ENCODE peak calls at places on chromosome 17, in six cellular contexts. Y is SK-N-SH, Z is A549, C is cardiac fibroblast, Q is thoracic aorta, R is GM12865. F is an unnamed sample.
A peak's percentile ranks its signal among the peaks of the same experiment; 100 is the strongest.

GRCh38 chr17:77471984-77472836 is 331.4 kb downstream of the SEC14L1 start:
- DNase-seq in Y (peak; percentile 67), Z (no peak), C (peak; percentile 68), Q (no peak), R (peak; percentile 56), F (no peak)

GRCh38 chr17:80456465-80457235 is 19.8 kb downstream of the NPTX1 start:
- DNase-seq in Y (no peak), Z (no peak), C (no peak), Q (no peak), R (no peak), F (no peak)

GRCh38 chr17:1058423-1059130 is 61.6 kb downstream of the TIMM22 start:
- DNase-seq in Y (peak; percentile 70), Z (peak; percentile 76), C (peak; percentile 66), Q (no peak), R (peak; percentile 48), F (no peak)

GRCh38 chr17:82545071-82545462 is 25.5 kb downstream of the FOXK2 start:
- DNase-seq in Y (no peak), Z (no peak), C (peak; percentile 44), Q (no peak), R (no peak), F (no peak)

GRCh38 chr17:82366749-82367148 is 4.8 kb upstream of the UTS2R start:
- DNase-seq in Y (no peak), Z (no peak), C (no peak), Q (no peak), R (no peak), F (no peak)

GRCh38 chr17:47989700-47990099 is 18.8 kb downstream of the CDK5RAP3 start:
- DNase-seq in Y (no peak), Z (no peak), C (no peak), Q (no peak), R (peak; percentile 78), F (no peak)

GRCh38 chr17:61331886-61332285 is 67.8 kb upstream of the TBX2 start:
- DNase-seq in Y (no peak), Z (no peak), C (no peak), Q (no peak), R (no peak), F (no peak)

GRCh38 chr17:62823111-62823895 is 15.2 kb upstream of the MARCHF10 start:
- DNase-seq in Y (no peak), Z (peak; percentile 60), C (peak; percentile 82), Q (no peak), R (no peak), F (no peak)

GRCh38 chr17:82518826-82519810 is at the start of gene FOXK2:
- DNase-seq in Y (peak; percentile 100), Z (peak; percentile 97), C (peak; percentile 93), Q (peak; percentile 59), R (peak; percentile 98), F (peak; percentile 82)

GRCh38 chr17:48756816-48757215 is 28.3 kb upstream of the HOXB13 start:
- DNase-seq in Y (no peak), Z (no peak), C (no peak), Q (no peak), R (no peak), F (peak; percentile 99)

GRCh38 chr17:79192503-79193500 is 118.2 kb downstream of the ENGASE start:
- DNase-seq in Y (no peak), Z (no peak), C (peak; percentile 27), Q (no peak), R (peak; percentile 10), F (no peak)

GRCh38 chr17:47373002-47373401 is 49.2 kb downstream of the EFCAB13 start:
- DNase-seq in Y (no peak), Z (no peak), C (no peak), Q (no peak), R (no peak), F (no peak)

GRCh38 chr17:44221072-44221861 is 1.8 kb upstream of the UBTF start:
- DNase-seq in Y (peak; percentile 84), Z (peak; percentile 85), C (peak; percentile 81), Q (no peak), R (peak; percentile 86), F (no peak)

GRCh38 chr17:7707446-7707845 is 2.4 kb downstream of the EFNB3 start:
- DNase-seq in Y (peak; percentile 74), Z (no peak), C (no peak), Q (no peak), R (no peak), F (no peak)

GRCh38 chr17:47941998-47942490 is 673 bp downstream of the PNPO start:
- DNase-seq in Y (peak; percentile 48), Z (no peak), C (no peak), Q (no peak), R (peak; percentile 23), F (no peak)

GRCh38 chr17:8004899-8005298 is 2.5 kb downstream of the GUCY2D start:
- DNase-seq in Y (no peak), Z (no peak), C (peak; percentile 69), Q (no peak), R (no peak), F (no peak)

GRCh38 chr17:47810200-47810821 is 11.3 kb downstream of the OSBPL7 start:
- DNase-seq in Y (no peak), Z (peak; percentile 88), C (peak; percentile 92), Q (no peak), R (no peak), F (peak; percentile 64)

GRCh38 chr17:7281074-7281952 is at the start of gene SLC2A4:
- DNase-seq in Y (peak; percentile 99), Z (peak; percentile 98), C (peak; percentile 95), Q (peak; percentile 78), R (peak; percentile 93), F (peak; percentile 84)

GRCh38 chr17:17910060-17910459 is 62.1 kb downstream of the TOM1L2 start:
- DNase-seq in Y (no peak), Z (no peak), C (no peak), Q (no peak), R (no peak), F (no peak)

GRCh38 chr17:55540414-55541091 is 29.3 kb upstream of the SMIM36 start:
- DNase-seq in Y (no peak), Z (peak; percentile 90), C (peak; percentile 79), Q (no peak), R (no peak), F (peak; percentile 47)

GRCh38 chr17:79338142-79338541 is 263.5 kb downstream of the ENGASE start:
- DNase-seq in Y (no peak), Z (no peak), C (no peak), Q (no peak), R (no peak), F (no peak)

GRCh38 chr17:58275417-58275816 is 5.3 kb downstream of the MPO start:
- DNase-seq in Y (peak; percentile 23), Z (no peak), C (no peak), Q (no peak), R (no peak), F (no peak)

GRCh38 chr17:28898261-28898955 is 875 bp upstream of the FLOT2 start:
- DNase-seq in Y (no peak), Z (no peak), C (no peak), Q (no peak), R (no peak), F (no peak)
- H3K4me3 ChIP-seq in Y (peak overlapping the region; percentile 76), Z (peak overlapping the region; percentile 70), C (peak overlapping the region; percentile 86), Q (peak overlapping the region; percentile 95), R (peak overlapping the region; percentile 93), F (peak overlapping the region; percentile 73)

DNA sequence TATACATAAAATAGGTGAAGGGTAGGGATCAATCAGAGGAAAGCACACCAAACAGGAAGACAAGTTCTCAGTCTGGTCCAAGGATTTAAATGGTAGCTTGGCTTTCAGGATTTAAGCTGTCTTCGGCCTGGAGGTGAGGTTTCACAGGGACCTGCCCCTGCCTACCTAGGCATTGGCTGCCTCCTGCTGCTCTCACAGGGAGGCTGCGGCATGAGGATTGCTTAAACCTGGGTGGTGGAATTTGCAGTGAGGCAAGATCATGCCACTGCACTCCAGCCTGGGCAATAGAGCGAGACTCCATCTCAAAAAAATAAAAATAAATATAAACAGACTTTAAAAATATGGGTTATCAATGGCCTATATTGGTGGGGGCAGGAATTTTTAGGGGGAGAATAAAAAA is 114.5 kb downstream of the GAS7 start:
- DNase-seq in Y (no peak), Z (no peak), C (no peak), Q (no peak), R (no peak), F (no peak)
- TF ChIP-seq CTCF in Y (no peak), Z (no peak), C (no peak), Q (no peak), R (no peak), F (no peak)

GRCh38 chr17:32927201-32927723 is 691 bp upstream of the TMEM98 start:
- DNase-seq in Y (no peak), Z (no peak), C (no peak), Q (no peak), R (no peak), F (no peak)
- H3K4me3 ChIP-seq in Y (peak overlapping the region; percentile 61), Z (peak overlapping the region; percentile 97), C (peak overlapping the region; percentile 62), Q (peak overlapping the region; percentile 85), R (no peak overlapping the region), F (peak overlapping the region; percentile 49)

GRCh38 chr17:2335726-2336214 is 487 bp downstream of the TSR1 start:
- DNase-seq in Y (peak; percentile 40), Z (no peak), C (no peak), Q (no peak), R (no peak), F (no peak)

GRCh38 chr17:2337152-2337810 is at the start of gene SGSM2:
- DNase-seq in Y (peak; percentile 98), Z (peak; percentile 55), C (peak; percentile 31), Q (no peak), R (peak; percentile 75), F (no peak)

GRCh38 chr17:2336215-2337151 is at the start of gene TSR1:
- DNase-seq in Y (peak; percentile 97), Z (peak; percentile 94), C (peak; percentile 89), Q (peak; percentile 46), R (peak; percentile 93), F (peak; percentile 69)

DNA sequence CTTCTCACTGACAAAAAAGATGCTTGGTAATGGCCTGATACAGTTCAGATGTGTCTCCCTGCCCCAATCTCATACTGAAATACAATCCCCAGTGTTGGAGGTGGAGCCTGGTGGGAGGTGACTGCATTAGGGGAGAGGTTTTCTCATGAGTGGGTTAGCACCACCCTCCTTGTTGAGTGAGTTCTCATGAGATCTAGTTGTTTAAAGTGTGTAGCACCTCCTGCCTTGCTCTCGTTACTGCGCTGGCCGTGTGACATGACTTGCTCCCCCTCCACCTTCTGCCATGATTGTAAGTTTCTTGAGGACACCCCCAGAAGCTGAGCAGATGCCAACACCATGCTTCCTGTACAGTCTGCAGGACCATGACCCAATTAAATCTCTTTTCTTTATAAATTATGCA is 5.0 kb downstream of the TSR1 start:
- DNase-seq in Y (no peak), Z (peak; percentile 36), C (no peak), Q (no peak), R (no peak), F (no peak)
- TF ChIP-seq CTCF in Y (no peak), Z (no peak), C (no peak), Q (no peak), R (no peak), F (no peak)

DNA sequence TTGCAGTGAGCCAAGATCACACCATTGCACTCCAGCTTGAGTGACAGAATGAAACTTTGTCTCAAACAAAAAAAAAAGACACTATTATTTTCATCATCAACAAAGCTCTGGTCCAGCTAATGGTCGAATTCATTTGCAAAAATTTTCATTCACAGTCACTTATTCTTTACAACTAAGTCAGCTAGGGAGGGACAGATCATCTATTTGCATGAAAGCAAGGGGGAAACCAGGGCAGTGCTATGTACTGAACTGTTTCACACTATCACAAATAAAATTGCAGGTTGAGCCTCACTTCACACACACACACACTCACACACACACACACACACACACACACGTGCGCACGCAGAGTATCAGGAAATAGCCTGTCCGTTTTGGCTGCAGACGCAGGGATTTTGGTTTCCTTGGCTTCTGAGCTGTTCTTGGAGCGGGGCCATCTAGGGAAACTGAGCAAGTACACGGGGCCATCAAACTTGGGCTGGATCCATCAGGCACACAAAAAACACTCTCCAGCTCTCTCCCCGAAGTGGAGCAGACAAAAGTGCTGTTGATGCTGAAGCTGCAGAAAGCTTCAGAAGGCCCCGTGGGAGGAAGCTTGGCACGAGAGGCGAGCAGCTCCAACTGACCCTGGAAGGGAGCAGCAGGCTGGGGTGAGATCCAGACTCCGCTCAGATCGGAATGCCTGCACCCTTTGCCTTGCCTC is 44.3 kb upstream of the HELZ start:
- DNase-seq in Y (no peak), Z (no peak), C (peak; percentile 68), Q (peak; percentile 3), R (no peak), F (no peak)
- H3K4me3 ChIP-seq in Y (no peak overlapping the region), Z (no peak overlapping the region), C (peak overlapping the region; percentile 22), Q (peak overlapping the region; percentile 58), R (no peak overlapping the region), F (no peak overlapping the region)

F was measured in LNCaP clone FGC.